ENCODE peak calls at places on chromosome 20, in six cellular contexts. B, H, A, M, W and O are unnamed samples.

GRCh38 chr20:41734506-41734945 is 116.3 kb upstream of the CHD6 start:
- DNase-seq in M (peak; percentile 37), W (peak; percentile 25), B (peak; percentile 37), H (peak; percentile 55), A (peak; percentile 68), O (peak; percentile 62)

GRCh38 chr20:46563170-46563847 is 12.9 kb upstream of the OCSTAMP start:
- DNase-seq in B (no peak), H (no peak), A (no peak), M (no peak), W (no peak), O (no peak)

GRCh38 chr20:23358563-23358906 is 3.4 kb upstream of the GZF1 start:
- DNase-seq in A (no peak), M (no peak), B (no peak), W (no peak), H (no peak), O (no peak)

GRCh38 chr20:22773326-22773725 is 189.0 kb upstream of the FOXA2 start:
- DNase-seq in M (no peak), B (peak; percentile 10), H (no peak), W (no peak), A (peak; percentile 33), O (no peak)

GRCh38 chr20:18545566-18545965 is 21.7 kb upstream of the SMIM26 start:
- DNase-seq in H (no peak), B (no peak), A (no peak), W (no peak), M (no peak), O (no peak)

GRCh38 chr20:40279390-40279789 is 409.6 kb downstream of the MAFB start:
- DNase-seq in A (no peak), B (peak; percentile 59), H (peak; percentile 92), W (peak; percentile 88), M (no peak), O (peak; percentile 92)

GRCh38 chr20:13990465-13990864 is at the start of gene SEL1L2:
- DNase-seq in M (no peak), B (no peak), W (no peak), A (no peak), H (no peak), O (no peak)

GRCh38 chr20:51284161-51284560 is 258.4 kb downstream of the NFATC2 start:
- DNase-seq in B (no peak), A (peak; percentile 44), M (no peak), H (peak; percentile 29), W (no peak), O (no peak)

GRCh38 chr20:16062661-16063591 is 510.3 kb downstream of the KIF16B start:
- DNase-seq in B (no peak), M (no peak), A (peak; percentile 32), W (peak; percentile 1), H (no peak), O (no peak)

GRCh38 chr20:50919567-50919966 is 11.7 kb downstream of the ADNP start:
- DNase-seq in B (no peak), H (peak; percentile 89), M (no peak), W (peak; percentile 68), A (peak; percentile 58), O (peak; percentile 42)

GRCh38 chr20:13009682-13010406 is 1.1 kb downstream of the SPTLC3 start:
- DNase-seq in W (peak; percentile 99), H (peak; percentile 94), A (peak; percentile 86), M (no peak), B (peak; percentile 71), O (peak; percentile 88)

GRCh38 chr20:2329286-2329685 is 33.5 kb downstream of the TGM3 start:
- DNase-seq in B (no peak), M (no peak), A (no peak), W (no peak), H (no peak), O (no peak)
- H3K9ac ChIP-seq in B (no peak overlapping the region), M (no peak overlapping the region), A (no peak overlapping the region), W (no peak overlapping the region), H (no peak overlapping the region), O (no peak overlapping the region)

GRCh38 chr20:21554985-21555384 is 41.1 kb upstream of the NKX2-2 start:
- DNase-seq in B (no peak), H (no peak), A (no peak), M (no peak), W (no peak), O (no peak)

GRCh38 chr20:21554376-21554890 is 40.6 kb upstream of the NKX2-2 start:
- DNase-seq in H (no peak), B (no peak), A (no peak), W (no peak), M (no peak), O (no peak)

GRCh38 chr20:21557246-21557982 is 43.5 kb upstream of the NKX2-2 start:
- DNase-seq in M (no peak), B (no peak), H (no peak), W (no peak), A (no peak), O (no peak)

GRCh38 chr20:21556398-21556797 is 42.5 kb upstream of the NKX2-2 start:
- DNase-seq in M (no peak), B (no peak), W (no peak), A (no peak), H (no peak), O (no peak)

GRCh38 chr20:21555470-21556120 is 41.7 kb upstream of the NKX2-2 start:
- DNase-seq in H (no peak), W (no peak), M (no peak), A (no peak), B (no peak), O (no peak)
- H3K4me1 ChIP-seq in H (no peaks in the 10 kb centered on the region), W (no peaks in the 10 kb centered on the region), M (no peaks in the 10 kb centered on the region), A (no peaks in the 10 kb centered on the region), B (no peaks in the 10 kb centered on the region), O (no peaks in the 10 kb centered on the region)

DNA sequence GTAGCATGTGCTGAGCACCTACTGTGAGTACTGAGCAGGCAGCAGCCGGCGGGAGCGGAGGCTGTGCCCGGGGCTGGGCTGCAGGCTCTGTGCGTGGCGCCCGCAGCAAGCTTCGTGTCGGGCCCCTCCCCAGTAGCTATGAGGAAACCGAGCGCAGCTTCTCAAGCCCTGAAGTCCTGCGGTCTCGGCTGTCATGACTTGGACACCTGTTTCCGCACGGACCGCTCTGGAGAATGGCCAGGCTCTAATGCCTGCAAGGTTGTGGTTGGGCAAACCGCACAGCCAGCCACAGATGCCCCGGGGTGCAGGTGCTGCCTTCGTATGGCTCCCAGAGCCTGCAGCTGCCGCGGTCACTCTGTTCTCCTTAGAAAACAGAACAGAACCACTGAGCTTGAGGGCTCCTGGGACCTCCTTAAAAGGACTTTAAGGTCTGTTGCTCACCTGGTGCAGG is 33.7 kb downstream of the PYGB start:
- DNase-seq in W (no peak), H (no peak), A (no peak), B (no peak), M (no peak), O (no peak)
- H3K9ac ChIP-seq in W (no peak overlapping the region), H (no peak overlapping the region), A (no peak overlapping the region), B (no peak overlapping the region), M (no peak overlapping the region), O (no peak overlapping the region)

GRCh38 chr20:36144336-36144735 is 10.2 kb upstream of the EPB41L1 start:
- DNase-seq in W (no peak), A (peak; percentile 8), H (no peak), M (no peak), B (peak; percentile 43), O (no peak)
- H3K4me1 ChIP-seq in W (peaks cover 4% of the 10 kb centered on the region), A (no peaks in the 10 kb centered on the region), H (no peaks in the 10 kb centered on the region), M (peaks cover 5% of the 10 kb centered on the region), B (peaks cover 5% of the 10 kb centered on the region), O (peaks cover 30% of the 10 kb centered on the region)

DNA sequence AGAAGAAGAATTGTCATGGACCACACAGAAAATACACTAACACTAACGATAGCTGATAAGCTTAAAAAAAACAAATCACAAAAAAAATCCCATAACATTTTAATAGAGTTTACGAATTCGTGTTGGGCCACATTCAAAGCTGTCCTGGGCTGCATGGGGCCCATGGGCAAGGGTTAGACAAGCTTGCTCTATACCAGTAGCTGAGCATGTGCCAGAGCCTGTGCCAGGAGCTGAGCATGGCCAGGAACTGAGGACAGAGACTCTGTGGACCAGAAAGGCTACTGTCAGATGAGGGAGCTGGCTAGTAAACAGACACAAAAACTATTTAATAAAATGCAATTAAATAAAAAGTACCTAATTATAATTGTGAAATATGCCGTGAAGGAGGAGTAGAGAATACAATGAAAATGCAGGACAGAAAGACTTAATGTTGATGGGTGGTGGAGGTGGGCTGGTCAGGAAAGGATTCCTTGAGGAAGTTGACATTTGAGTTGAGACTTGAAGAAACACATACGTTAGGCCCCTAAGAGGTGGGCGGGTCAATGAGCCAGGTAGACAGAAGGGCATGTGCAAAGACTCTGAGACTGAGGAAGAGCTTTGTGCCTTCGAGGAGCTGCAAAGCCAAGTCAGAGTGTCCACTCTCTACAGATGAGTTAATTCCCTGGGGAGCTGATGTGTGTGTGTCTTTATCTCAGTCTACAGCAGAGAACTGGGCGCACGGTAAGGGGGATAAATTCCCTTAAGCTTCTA is 66.1 kb downstream of the JPH2 start:
- DNase-seq in M (no peak), A (no peak), H (no peak), W (no peak), B (no peak), O (no peak)
- H3K9ac ChIP-seq in M (no peak overlapping the region), A (no peak overlapping the region), H (no peak overlapping the region), W (no peak overlapping the region), B (no peak overlapping the region), O (no peak overlapping the region)